ENCODE peak calls at places on chromosomes 3 and 15, in ten cellular contexts. One of them, this sample, is unnamed.

GRCh38 chr3:140224307-140224706 is 289.3 kb downstream of the CLSTN2 start:
- DNase-seq in sigmoid colon: no peak
- DNase-seq in HCT116: no peak
- DNase-seq in CD4-positive, alpha-beta T cell: no peak
- DNase-seq in body of pancreas: no peak
- DNase-seq in Peyer's patch: no peak
- DNase-seq in spleen: no peak
- DNase-seq in suprapubic skin: no peak
- DNase-seq in cardiac muscle cell: no peak
- DNase-seq in A549: no peak
- DNase-seq in this sample: no peak

GRCh38 chr3:31043184-31043819 is 148.8 kb upstream of the GADL1 start:
- DNase-seq in sigmoid colon: no peak
- DNase-seq in HCT116: no peak
- DNase-seq in CD4-positive, alpha-beta T cell: no peak
- DNase-seq in body of pancreas: no peak
- DNase-seq in Peyer's patch: no peak
- DNase-seq in spleen: no peak
- DNase-seq in suprapubic skin: no peak
- DNase-seq in cardiac muscle cell: peak; percentile 23
- DNase-seq in A549: no peak
- DNase-seq in this sample: peak; percentile 23

GRCh38 chr3:113495035-113495434 is 19.9 kb downstream of the SPICE1 start:
- DNase-seq in sigmoid colon: no peak
- DNase-seq in HCT116: peak; percentile 23
- DNase-seq in CD4-positive, alpha-beta T cell: peak; percentile 34
- DNase-seq in body of pancreas: peak; percentile 56
- DNase-seq in Peyer's patch: peak; percentile 32
- DNase-seq in spleen: no peak
- DNase-seq in suprapubic skin: no peak
- DNase-seq in cardiac muscle cell: peak; percentile 50
- DNase-seq in A549: peak; percentile 55
- DNase-seq in this sample: peak; percentile 30

GRCh38 chr3:49883992-49884391 is 14.3 kb upstream of the CAMKV start:
- DNase-seq in sigmoid colon: no peak
- DNase-seq in HCT116: no peak
- DNase-seq in CD4-positive, alpha-beta T cell: no peak
- DNase-seq in body of pancreas: no peak
- DNase-seq in Peyer's patch: no peak
- DNase-seq in spleen: no peak
- DNase-seq in suprapubic skin: no peak
- DNase-seq in cardiac muscle cell: no peak
- DNase-seq in A549: no peak
- DNase-seq in this sample: no peak

GRCh38 chr3:74575857-74576256 is 38.6 kb downstream of the CNTN3 start:
- DNase-seq in sigmoid colon: no peak
- DNase-seq in HCT116: no peak
- DNase-seq in CD4-positive, alpha-beta T cell: no peak
- DNase-seq in body of pancreas: no peak
- DNase-seq in Peyer's patch: no peak
- DNase-seq in spleen: no peak
- DNase-seq in suprapubic skin: no peak
- DNase-seq in cardiac muscle cell: no peak
- DNase-seq in A549: no peak
- DNase-seq in this sample: no peak

GRCh38 chr3:29156071-29156715 is 124.7 kb upstream of the RBMS3 start:
- DNase-seq in sigmoid colon: no peak
- DNase-seq in HCT116: no peak
- DNase-seq in CD4-positive, alpha-beta T cell: no peak
- DNase-seq in body of pancreas: no peak
- DNase-seq in Peyer's patch: no peak
- DNase-seq in spleen: no peak
- DNase-seq in suprapubic skin: no peak
- DNase-seq in cardiac muscle cell: no peak
- DNase-seq in A549: no peak
- DNase-seq in this sample: no peak

GRCh38 chr3:42652611-42653302 is 740 bp upstream of the ZBTB47 start:
- DNase-seq in sigmoid colon: peak; percentile 85
- DNase-seq in HCT116: peak; percentile 69
- DNase-seq in CD4-positive, alpha-beta T cell: no peak
- DNase-seq in body of pancreas: peak; percentile 60
- DNase-seq in Peyer's patch: peak; percentile 62
- DNase-seq in spleen: peak; percentile 91
- DNase-seq in suprapubic skin: peak; percentile 82
- DNase-seq in cardiac muscle cell: peak; percentile 77
- DNase-seq in A549: peak; percentile 70
- DNase-seq in this sample: peak; percentile 68

GRCh38 chr15:25134546-25134945 is 179.8 kb downstream of the SNRPN start:
- DNase-seq in sigmoid colon: no peak
- DNase-seq in HCT116: no peak
- DNase-seq in CD4-positive, alpha-beta T cell: no peak
- DNase-seq in body of pancreas: no peak
- DNase-seq in Peyer's patch: no peak
- DNase-seq in spleen: no peak
- DNase-seq in suprapubic skin: no peak
- DNase-seq in cardiac muscle cell: peak; percentile 57
- DNase-seq in A549: no peak
- DNase-seq in this sample: no peak

DNA sequence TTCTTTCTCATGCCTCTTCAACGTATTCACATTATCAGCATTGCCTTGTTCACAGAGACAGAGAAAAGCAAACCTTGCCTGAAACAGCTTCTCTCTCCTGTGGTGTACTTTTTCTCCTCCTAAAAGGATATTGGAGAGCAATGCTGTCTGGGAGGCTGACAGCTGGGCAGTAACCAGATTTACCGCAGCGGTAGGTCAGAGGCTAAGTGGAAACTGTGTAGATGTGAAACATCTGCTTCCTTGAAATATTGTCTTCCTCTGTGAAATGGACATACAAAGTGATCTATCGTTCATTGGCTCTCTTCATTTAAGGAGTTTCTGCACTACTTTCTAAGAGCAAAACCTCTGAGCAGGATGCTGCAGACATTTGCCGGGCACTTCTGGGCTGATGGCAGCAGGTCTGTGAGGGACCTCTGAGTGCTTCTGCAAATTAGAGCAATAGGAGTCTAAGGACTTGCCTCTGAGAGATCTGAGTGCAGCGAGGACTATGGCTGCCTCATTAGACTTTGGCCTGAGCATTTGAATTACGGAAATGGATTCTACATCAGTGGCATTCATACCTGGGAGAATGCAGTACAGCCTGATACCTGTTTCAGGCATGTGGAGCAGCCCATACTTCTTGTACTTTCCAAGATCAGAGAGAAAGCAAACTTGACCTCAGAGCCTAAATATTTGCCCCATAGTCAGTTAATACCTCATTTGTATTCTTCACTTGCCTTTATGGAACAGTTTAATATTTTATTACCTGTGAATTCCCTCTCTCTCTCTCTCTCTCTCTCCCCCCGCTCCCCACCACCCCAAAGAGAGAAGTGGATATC is 260.5 kb upstream of the TPRG1 start:
- DNase-seq in sigmoid colon: no peak
- DNase-seq in HCT116: no peak
- DNase-seq in CD4-positive, alpha-beta T cell: no peak
- DNase-seq in body of pancreas: no peak
- DNase-seq in Peyer's patch: no peak
- DNase-seq in spleen: no peak
- DNase-seq in suprapubic skin: no peak
- DNase-seq in cardiac muscle cell: peak; percentile 48
- DNase-seq in A549: no peak
- DNase-seq in this sample: no peak
- H3K27ac ChIP-seq in sigmoid colon: no peak overlapping the region
- H3K27ac ChIP-seq in HCT116: no peak overlapping the region
- H3K27ac ChIP-seq in CD4-positive, alpha-beta T cell: no peak overlapping the region
- H3K27ac ChIP-seq in body of pancreas: no peak overlapping the region
- H3K27ac ChIP-seq in Peyer's patch: no peak overlapping the region
- H3K27ac ChIP-seq in spleen: peak overlapping the region; percentile 45
- H3K27ac ChIP-seq in suprapubic skin: no peak overlapping the region
- H3K27ac ChIP-seq in cardiac muscle cell: no peak overlapping the region
- H3K27ac ChIP-seq in A549: no peak overlapping the region
- H3K27ac ChIP-seq in this sample: no peak overlapping the region

GRCh38 chr3:43838009-43838758 is 147.4 kb downstream of the ABHD5 start:
- DNase-seq in sigmoid colon: no peak
- DNase-seq in HCT116: no peak
- DNase-seq in CD4-positive, alpha-beta T cell: no peak
- DNase-seq in body of pancreas: no peak
- DNase-seq in Peyer's patch: no peak
- DNase-seq in spleen: no peak
- DNase-seq in suprapubic skin: no peak
- DNase-seq in cardiac muscle cell: no peak
- DNase-seq in A549: no peak
- DNase-seq in this sample: no peak

GRCh38 chr3:43838877-43839276 is 148.1 kb downstream of the ABHD5 start:
- DNase-seq in sigmoid colon: no peak
- DNase-seq in HCT116: no peak
- DNase-seq in CD4-positive, alpha-beta T cell: no peak
- DNase-seq in body of pancreas: no peak
- DNase-seq in Peyer's patch: no peak
- DNase-seq in spleen: no peak
- DNase-seq in suprapubic skin: no peak
- DNase-seq in cardiac muscle cell: no peak
- DNase-seq in A549: peak; percentile 10
- DNase-seq in this sample: no peak
- TF ChIP-seq CTCF in sigmoid colon: no peak
- TF ChIP-seq CTCF in HCT116: peak; percentile 38
- TF ChIP-seq CTCF in CD4-positive, alpha-beta T cell: no peak
- TF ChIP-seq CTCF in body of pancreas: peak; percentile 20
- TF ChIP-seq CTCF in Peyer's patch: no peak
- TF ChIP-seq CTCF in spleen: no peak
- TF ChIP-seq CTCF in suprapubic skin: no peak
- TF ChIP-seq CTCF in cardiac muscle cell: no peak
- TF ChIP-seq CTCF in A549: no peak
- TF ChIP-seq CTCF in this sample: no peak

GRCh38 chr3:105402287-105402801 is 35.6 kb downstream of the ALCAM start:
- DNase-seq in sigmoid colon: peak; percentile 33
- DNase-seq in HCT116: peak; percentile 86
- DNase-seq in CD4-positive, alpha-beta T cell: no peak
- DNase-seq in body of pancreas: no peak
- DNase-seq in Peyer's patch: no peak
- DNase-seq in spleen: peak; percentile 44
- DNase-seq in suprapubic skin: no peak
- DNase-seq in cardiac muscle cell: no peak
- DNase-seq in A549: peak; percentile 93
- DNase-seq in this sample: peak; percentile 85

GRCh38 chr3:105399611-105400010 is 32.9 kb downstream of the ALCAM start:
- DNase-seq in sigmoid colon: no peak
- DNase-seq in HCT116: no peak
- DNase-seq in CD4-positive, alpha-beta T cell: no peak
- DNase-seq in body of pancreas: no peak
- DNase-seq in Peyer's patch: no peak
- DNase-seq in spleen: no peak
- DNase-seq in suprapubic skin: no peak
- DNase-seq in cardiac muscle cell: no peak
- DNase-seq in A549: no peak
- DNase-seq in this sample: no peak

GRCh38 chr3:105401691-105402149 is 35.0 kb downstream of the ALCAM start:
- DNase-seq in sigmoid colon: no peak
- DNase-seq in HCT116: peak; percentile 53
- DNase-seq in CD4-positive, alpha-beta T cell: no peak
- DNase-seq in body of pancreas: no peak
- DNase-seq in Peyer's patch: no peak
- DNase-seq in spleen: no peak
- DNase-seq in suprapubic skin: no peak
- DNase-seq in cardiac muscle cell: no peak
- DNase-seq in A549: peak; percentile 68
- DNase-seq in this sample: peak; percentile 61

GRCh38 chr3:105399062-105399461 is 32.4 kb downstream of the ALCAM start:
- DNase-seq in sigmoid colon: no peak
- DNase-seq in HCT116: no peak
- DNase-seq in CD4-positive, alpha-beta T cell: no peak
- DNase-seq in body of pancreas: no peak
- DNase-seq in Peyer's patch: no peak
- DNase-seq in spleen: no peak
- DNase-seq in suprapubic skin: no peak
- DNase-seq in cardiac muscle cell: no peak
- DNase-seq in A549: no peak
- DNase-seq in this sample: no peak

GRCh38 chr3:105401254-105401653 is 34.5 kb downstream of the ALCAM start:
- DNase-seq in sigmoid colon: no peak
- DNase-seq in HCT116: no peak
- DNase-seq in CD4-positive, alpha-beta T cell: no peak
- DNase-seq in body of pancreas: no peak
- DNase-seq in Peyer's patch: no peak
- DNase-seq in spleen: no peak
- DNase-seq in suprapubic skin: no peak
- DNase-seq in cardiac muscle cell: no peak
- DNase-seq in A549: no peak
- DNase-seq in this sample: no peak
- H3K27ac ChIP-seq in sigmoid colon: no peak overlapping the region
- H3K27ac ChIP-seq in HCT116: peak overlapping the region; percentile 87
- H3K27ac ChIP-seq in CD4-positive, alpha-beta T cell: no peak overlapping the region
- H3K27ac ChIP-seq in body of pancreas: no peak overlapping the region
- H3K27ac ChIP-seq in Peyer's patch: no peak overlapping the region
- H3K27ac ChIP-seq in spleen: no peak overlapping the region
- H3K27ac ChIP-seq in suprapubic skin: no peak overlapping the region
- H3K27ac ChIP-seq in cardiac muscle cell: no peak overlapping the region
- H3K27ac ChIP-seq in A549: peak overlapping the region; percentile 90
- H3K27ac ChIP-seq in this sample: no peak overlapping the region

GRCh38 chr3:94303266-94303665 is 240.4 kb downstream of the NSUN3 start:
- DNase-seq in sigmoid colon: no peak
- DNase-seq in HCT116: no peak
- DNase-seq in CD4-positive, alpha-beta T cell: no peak
- DNase-seq in body of pancreas: no peak
- DNase-seq in Peyer's patch: no peak
- DNase-seq in spleen: no peak
- DNase-seq in suprapubic skin: no peak
- DNase-seq in cardiac muscle cell: no peak
- DNase-seq in A549: no peak
- DNase-seq in this sample: no peak

GRCh38 chr3:94304953-94305352 is 242.1 kb downstream of the NSUN3 start:
- DNase-seq in sigmoid colon: no peak
- DNase-seq in HCT116: no peak
- DNase-seq in CD4-positive, alpha-beta T cell: no peak
- DNase-seq in body of pancreas: no peak
- DNase-seq in Peyer's patch: no peak
- DNase-seq in spleen: no peak
- DNase-seq in suprapubic skin: no peak
- DNase-seq in cardiac muscle cell: no peak
- DNase-seq in A549: no peak
- DNase-seq in this sample: no peak

GRCh38 chr3:94299741-94300140 is 236.9 kb downstream of the NSUN3 start:
- DNase-seq in sigmoid colon: no peak
- DNase-seq in HCT116: no peak
- DNase-seq in CD4-positive, alpha-beta T cell: no peak
- DNase-seq in body of pancreas: no peak
- DNase-seq in Peyer's patch: no peak
- DNase-seq in spleen: no peak
- DNase-seq in suprapubic skin: no peak
- DNase-seq in cardiac muscle cell: no peak
- DNase-seq in A549: no peak
- DNase-seq in this sample: no peak

GRCh38 chr3:94303897-94304296 is 241.0 kb downstream of the NSUN3 start:
- DNase-seq in sigmoid colon: no peak
- DNase-seq in HCT116: no peak
- DNase-seq in CD4-positive, alpha-beta T cell: no peak
- DNase-seq in body of pancreas: no peak
- DNase-seq in Peyer's patch: no peak
- DNase-seq in spleen: no peak
- DNase-seq in suprapubic skin: no peak
- DNase-seq in cardiac muscle cell: peak; percentile 4
- DNase-seq in A549: no peak
- DNase-seq in this sample: no peak

DNA sequence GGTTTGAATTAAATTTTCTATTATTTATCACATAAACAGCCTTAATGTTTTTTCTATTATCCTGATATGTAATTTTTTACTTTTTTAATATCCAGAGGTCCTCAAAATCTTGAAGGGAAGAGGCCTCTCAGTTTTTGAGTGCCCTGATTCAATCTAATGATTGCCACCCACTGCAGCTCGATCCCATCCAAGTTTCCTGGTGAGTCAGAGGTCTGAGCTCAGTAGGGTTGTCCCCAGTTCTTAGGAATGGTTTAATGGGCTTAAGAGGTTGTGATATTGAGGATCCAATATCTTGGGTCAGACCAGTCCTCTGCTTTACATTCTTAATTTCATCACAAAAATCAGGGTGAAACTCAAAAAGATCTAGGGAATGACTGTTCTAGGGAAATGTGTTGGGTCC is 238.5 kb downstream of the NSUN3 start:
- DNase-seq in sigmoid colon: no peak
- DNase-seq in HCT116: no peak
- DNase-seq in CD4-positive, alpha-beta T cell: no peak
- DNase-seq in body of pancreas: no peak
- DNase-seq in Peyer's patch: no peak
- DNase-seq in spleen: no peak
- DNase-seq in suprapubic skin: no peak
- DNase-seq in cardiac muscle cell: no peak
- DNase-seq in A549: no peak
- DNase-seq in this sample: no peak
- TF ChIP-seq CTCF in sigmoid colon: no peak
- TF ChIP-seq CTCF in HCT116: no peak
- TF ChIP-seq CTCF in CD4-positive, alpha-beta T cell: no peak
- TF ChIP-seq CTCF in body of pancreas: no peak
- TF ChIP-seq CTCF in Peyer's patch: no peak
- TF ChIP-seq CTCF in spleen: no peak
- TF ChIP-seq CTCF in suprapubic skin: no peak
- TF ChIP-seq CTCF in cardiac muscle cell: no peak
- TF ChIP-seq CTCF in A549: no peak
- TF ChIP-seq CTCF in this sample: no peak

This sample was measured in RWPE1.